ENCODE peak calls at places on chromosome 15, in nine cellular contexts. K is HFF-Myc, P is colonic mucosa, S is left lung, E is DND-41, N is heart right ventricle, C is HFFc6, V is fibroblast of pulmonary artery, Q is lower leg skin. J is an unnamed sample.

GRCh38 chr15:39774688-39775267 is 7.9 kb downstream of the FSIP1 start:
- DNase-seq in K (no peak), P (no peak), S (no peak), E (peak; percentile 73), N (no peak), C (no peak), V (no peak), Q (no peak), J (no peak)

GRCh38 chr15:77988386-77989301 is 88.9 kb downstream of the TBC1D2B start:
- DNase-seq in K (no peak), P (no peak), S (peak; percentile 28), E (no peak), N (no peak), C (no peak), V (no peak), Q (peak; percentile 84), J (no peak)

GRCh38 chr15:96395687-96396086 is 65.2 kb downstream of the NR2F2 start:
- DNase-seq in K (no peak), P (no peak), S (no peak), E (no peak), N (no peak), C (no peak), V (no peak), Q (no peak), J (no peak)

GRCh38 chr15:97522362-97522761 is 438.1 kb upstream of the ARRDC4 start:
- DNase-seq in K (no peak), P (no peak), S (no peak), E (no peak), N (peak; percentile 51), C (no peak), V (peak; percentile 45), Q (no peak), J (no peak)

GRCh38 chr15:70044168-70044567 is 53.5 kb downstream of the TLE3 start:
- DNase-seq in K (no peak), P (no peak), S (no peak), E (no peak), N (no peak), C (no peak), V (no peak), Q (no peak), J (no peak)

GRCh38 chr15:87478688-87479072 is 777.9 kb downstream of the NTRK3 start:
- DNase-seq in K (no peak), P (no peak), S (no peak), E (no peak), N (no peak), C (no peak), V (no peak), Q (no peak), J (no peak)

GRCh38 chr15:40046721-40047412 is 7.9 kb upstream of the SRP14 start:
- DNase-seq in K (no peak), P (no peak), S (no peak), E (no peak), N (no peak), C (peak; percentile 68), V (peak; percentile 74), Q (no peak), J (peak; percentile 82)

GRCh38 chr15:99547474-99547873 is 18.3 kb upstream of the MEF2A start:
- DNase-seq in K (no peak), P (no peak), S (no peak), E (no peak), N (no peak), C (no peak), V (no peak), Q (no peak), J (no peak)

GRCh38 chr15:58469432-58470353 is 37.9 kb downstream of the LIPC start:
- DNase-seq in K (peak; percentile 84), P (peak; percentile 55), S (peak; percentile 49), E (peak; percentile 56), N (no peak), C (peak; percentile 93), V (peak; percentile 98), Q (no peak), J (peak; percentile 95)

GRCh38 chr15:60121845-60122244 is 117.7 kb downstream of the FOXB1 start:
- DNase-seq in K (no peak), P (no peak), S (no peak), E (no peak), N (no peak), C (no peak), V (no peak), Q (no peak), J (no peak)

GRCh38 chr15:48974865-48975264 is 11.1 kb upstream of the SHC4 start:
- DNase-seq in K (no peak), P (no peak), S (no peak), E (no peak), N (no peak), C (no peak), V (peak; percentile 28), Q (no peak), J (no peak)

GRCh38 chr15:41566121-41566885 is 7.3 kb downstream of the TYRO3 start:
- DNase-seq in K (no peak), P (no peak), S (no peak), E (no peak), N (no peak), C (no peak), V (peak; percentile 42), Q (no peak), J (no peak)

GRCh38 chr15:41564960-41565502 is 6.0 kb downstream of the TYRO3 start:
- DNase-seq in K (no peak), P (no peak), S (no peak), E (no peak), N (no peak), C (no peak), V (no peak), Q (no peak), J (no peak)

GRCh38 chr15:41562784-41563198 is 3.8 kb downstream of the TYRO3 start:
- DNase-seq in K (no peak), P (no peak), S (no peak), E (no peak), N (no peak), C (no peak), V (peak; percentile 72), Q (no peak), J (no peak)

GRCh38 chr15:41565702-41566101 is 6.7 kb downstream of the TYRO3 start:
- DNase-seq in K (no peak), P (no peak), S (no peak), E (no peak), N (no peak), C (no peak), V (no peak), Q (no peak), J (no peak)

DNA sequence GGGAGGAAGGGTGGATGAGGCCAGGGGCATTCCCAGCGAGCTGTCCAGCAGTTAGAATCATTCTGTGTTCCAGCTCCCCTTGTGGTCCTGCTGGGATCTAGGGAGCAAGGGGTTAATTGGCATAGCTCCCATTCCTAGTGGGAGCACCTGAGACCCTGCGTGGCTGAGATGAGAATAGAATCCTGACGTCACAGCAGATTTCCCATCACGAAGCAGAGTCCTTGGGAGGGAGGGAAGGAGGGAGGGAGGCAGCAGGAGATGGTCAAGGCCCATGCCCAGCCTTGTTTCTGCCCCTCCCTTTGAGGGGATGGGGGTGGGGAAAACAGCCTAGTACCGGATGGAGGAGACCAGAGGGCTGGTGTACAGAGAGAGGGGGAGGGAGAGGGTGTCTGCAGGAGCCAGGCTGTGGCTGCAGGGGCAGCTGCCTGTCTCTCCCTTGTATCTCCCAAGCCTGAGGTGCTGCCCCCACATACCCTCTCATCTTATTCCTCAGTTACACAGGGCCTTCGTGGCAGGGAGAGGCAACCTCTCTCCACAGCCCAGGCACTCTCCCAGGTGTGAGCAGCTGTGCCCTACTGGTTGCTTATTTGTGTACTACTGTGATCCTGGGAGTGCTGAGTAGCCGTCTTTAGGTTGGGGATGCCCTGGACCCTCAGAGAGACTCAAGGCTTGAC is 5.4 kb downstream of the TYRO3 start:
- DNase-seq in K (no peak), P (no peak), S (no peak), E (no peak), N (no peak), C (no peak), V (peak; percentile 67), Q (no peak), J (no peak)
- TF ChIP-seq CTCF in K (no peak), P (no peak), S (no peak), E (no peak), N (no peak), C (no peak), V (no peak), Q (no peak), J (no peak)

DNA sequence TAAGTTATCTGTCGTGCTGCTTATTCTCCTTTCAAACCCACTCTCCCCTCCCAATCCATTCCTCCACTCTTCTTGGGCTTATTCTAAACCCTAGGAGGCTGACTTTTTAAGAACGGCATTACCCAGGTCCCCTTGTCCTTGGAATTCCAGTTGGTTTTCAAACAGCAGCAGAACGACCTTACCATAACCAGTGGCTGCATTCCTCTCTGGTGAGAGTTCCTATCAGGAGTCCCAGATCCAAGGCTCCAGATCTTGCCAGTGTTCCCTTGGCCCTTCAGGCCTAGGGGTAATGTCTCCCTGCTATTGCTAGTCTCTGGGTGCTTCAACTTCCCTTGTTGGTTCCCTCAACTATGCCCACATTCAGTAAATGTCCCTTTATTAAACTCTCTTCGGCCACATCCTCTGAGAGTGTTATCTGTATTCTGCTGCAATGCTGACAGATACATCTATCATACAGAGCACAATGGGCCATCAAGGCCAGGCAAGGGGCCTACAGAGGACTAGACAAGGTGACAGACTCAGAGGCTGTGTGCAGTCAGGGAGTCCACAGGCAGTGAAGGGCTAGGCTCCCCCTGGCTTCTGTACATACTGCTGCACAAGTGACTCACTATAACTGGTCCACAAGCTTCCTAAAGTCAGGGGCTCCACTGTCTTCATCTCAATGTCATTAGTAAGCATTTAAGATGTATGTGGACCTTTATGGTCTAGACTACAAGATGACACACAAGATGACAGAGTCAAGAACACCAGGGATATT is 10.1 kb downstream of the LYSMD2 start:
- DNase-seq in K (no peak), P (no peak), S (no peak), E (no peak), N (no peak), C (peak; percentile 69), V (no peak), Q (no peak), J (no peak)
- TF ChIP-seq CTCF in K (peak; percentile 17), P (no peak), S (no peak), E (peak; percentile 5), N (peak; percentile 12), C (peak; percentile 65), V (peak; percentile 41), Q (no peak), J (peak; percentile 42)

DNA sequence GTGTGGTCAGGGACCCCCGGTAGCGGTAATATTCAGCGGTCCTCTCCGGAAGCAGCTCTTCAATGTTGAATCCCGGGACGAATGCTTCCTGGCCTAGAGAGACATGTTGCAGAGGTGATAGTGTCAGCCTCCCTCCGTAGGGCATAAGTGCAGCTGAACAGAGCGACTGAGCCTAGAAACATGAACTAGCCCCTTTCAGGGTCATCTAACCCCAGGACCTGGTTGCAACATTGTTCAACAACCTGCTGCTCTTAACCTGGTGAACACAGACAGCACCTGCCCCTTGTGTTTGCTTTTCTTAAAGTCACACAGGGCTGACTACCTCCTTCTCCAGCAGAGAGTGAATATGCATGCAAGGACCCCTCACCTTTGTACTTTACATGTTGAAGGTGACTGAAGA is 41.3 kb downstream of the CA12 start:
- DNase-seq in K (no peak), P (no peak), S (no peak), E (no peak), N (no peak), C (no peak), V (no peak), Q (no peak), J (no peak)
- TF ChIP-seq CTCF in K (no peak), P (no peak), S (no peak), E (no peak), N (no peak), C (no peak), V (no peak), Q (no peak), J (no peak)

DNA sequence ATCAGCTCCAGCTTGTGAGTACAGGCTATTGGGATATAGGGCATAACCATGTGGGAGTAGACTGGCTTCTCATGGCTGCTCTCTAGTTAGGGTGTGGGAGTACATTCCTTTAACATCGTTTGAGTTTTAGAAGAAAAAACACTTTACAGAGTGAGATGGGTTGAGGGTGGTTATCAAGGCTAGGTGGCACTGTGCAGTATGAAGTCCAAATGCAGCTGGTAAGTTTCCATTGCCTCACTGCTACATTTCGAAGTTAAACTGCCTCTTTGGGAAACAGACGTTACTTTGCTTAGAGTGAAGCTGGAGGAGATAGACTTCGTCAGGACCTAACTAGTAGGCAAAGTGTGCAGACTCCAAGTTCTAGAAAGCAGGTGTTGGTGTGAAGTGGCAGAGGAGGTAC is 192.4 kb downstream of the SQOR start:
- DNase-seq in K (no peak), P (no peak), S (no peak), E (no peak), N (no peak), C (no peak), V (peak; percentile 6), Q (no peak), J (no peak)
- TF ChIP-seq CTCF in K (no peak), P (no peak), S (no peak), E (no peak), N (no peak), C (no peak), V (no peak), Q (no peak), J (no peak)

J was measured in kidney epithelial cell.